ENCODE peak calls at places on chromosome 18, in nine cellular contexts. C, Q, O, D, V, R, K, N and E are unnamed samples.

GRCh38 chr18:24987933-24988840 is 363.8 kb downstream of the ZNF521 start:
- DNase-seq in C (no peak), Q (no peak), O (no peak), D (no peak), V (peak), R (no peak), K (no peak), N (no peak), E (no peak)

GRCh38 chr18:78741381-78742340 is 238.0 kb upstream of the SALL3 start:
- DNase-seq in C (no peak), Q (no peak), O (no peak), D (peak), V (no peak), R (no peak), K (no peak), N (no peak), E (no peak)

GRCh38 chr18:27996792-27997191 is 180.1 kb downstream of the CDH2 start:
- DNase-seq in C (no peak), Q (no peak), O (no peak), D (no peak), V (no peak), R (no peak), K (no peak), N (no peak), E (no peak)

GRCh38 chr18:36321636-36322407 is 24.3 kb downstream of the FHOD3 start:
- DNase-seq in C (peak), Q (no peak), O (no peak), D (no peak), V (no peak), R (no peak), K (no peak), N (no peak), E (no peak)

GRCh38 chr18:76456018-76456750 is 38.9 kb downstream of the ZNF516 start:
- DNase-seq in C (no peak), Q (no peak), O (no peak), D (no peak), V (no peak), R (no peak), K (peak), N (no peak), E (no peak)

GRCh38 chr18:68447286-68447685 is 267.6 kb downstream of the TMX3 start:
- DNase-seq in C (no peak), Q (no peak), O (no peak), D (no peak), V (no peak), R (no peak), K (no peak), N (no peak), E (no peak)

GRCh38 chr18:23354625-23355024 is 98.5 kb upstream of the RIOK3 start:
- DNase-seq in C (no peak), Q (no peak), O (no peak), D (no peak), V (no peak), R (no peak), K (no peak), N (no peak), E (no peak)

GRCh38 chr18:61765097-61765496 is 127.7 kb downstream of the RNF152 start:
- DNase-seq in C (no peak), Q (no peak), O (no peak), D (no peak), V (no peak), R (no peak), K (peak), N (no peak), E (peak)

GRCh38 chr18:34942975-34943374 is 98.2 kb upstream of the MAPRE2 start:
- DNase-seq in C (no peak), Q (peak), O (no peak), D (no peak), V (no peak), R (no peak), K (peak), N (no peak), E (no peak)

GRCh38 chr18:28607991-28608390 is 431.1 kb upstream of the CDH2 start:
- DNase-seq in C (no peak), Q (no peak), O (no peak), D (no peak), V (no peak), R (no peak), K (no peak), N (no peak), E (no peak)

GRCh38 chr18:23239350-23239692 is 104.0 kb downstream of the CABLES1 start:
- DNase-seq in C (no peak), Q (no peak), O (no peak), D (no peak), V (no peak), R (no peak), K (no peak), N (no peak), E (no peak)

GRCh38 chr18:68714356-68714706 is 577 bp downstream of the TMX3 start:
- DNase-seq in C (no peak), Q (peak), O (no peak), D (no peak), V (no peak), R (peak), K (peak), N (no peak), E (peak)

GRCh38 chr18:47187721-47188120 is 11.6 kb upstream of the IER3IP1 start:
- DNase-seq in C (no peak), Q (no peak), O (no peak), D (no peak), V (no peak), R (no peak), K (no peak), N (no peak), E (no peak)

GRCh38 chr18:76564636-76565237 is 69.7 kb upstream of the ZNF516 start:
- DNase-seq in C (peak), Q (no peak), O (no peak), D (no peak), V (no peak), R (no peak), K (no peak), N (no peak), E (no peak)

GRCh38 chr18:525066-525797 is 24.7 kb upstream of the COLEC12 start:
- DNase-seq in C (no peak), Q (no peak), O (no peak), D (no peak), V (no peak), R (no peak), K (no peak), N (no peak), E (no peak)

GRCh38 chr18:52435301-52435700 is 95.3 kb downstream of the DCC start:
- DNase-seq in C (no peak), Q (no peak), O (no peak), D (no peak), V (no peak), R (no peak), K (peak), N (no peak), E (no peak)

GRCh38 chr18:3810271-3810670 is 360.3 kb downstream of the TGIF1 start:
- DNase-seq in C (no peak), Q (no peak), O (no peak), D (no peak), V (no peak), R (no peak), K (no peak), N (no peak), E (no peak)

GRCh38 chr18:245282-245847 is 22.5 kb downstream of the THOC1 start:
- DNase-seq in C (no peak), Q (no peak), O (no peak), D (no peak), V (no peak), R (no peak), K (no peak), N (no peak), E (no peak)

GRCh38 chr18:56322403-56322802 is 316.0 kb downstream of the TXNL1 start:
- DNase-seq in C (no peak), Q (no peak), O (no peak), D (no peak), V (peak), R (no peak), K (peak), N (no peak), E (peak)

GRCh38 chr18:13893418-13893760 is 21.9 kb downstream of the MC2R start:
- DNase-seq in C (no peak), Q (no peak), O (no peak), D (no peak), V (no peak), R (no peak), K (no peak), N (no peak), E (no peak)

GRCh38 chr18:46466236-46467160 is 190.5 kb downstream of the LOXHD1 start:
- DNase-seq in C (no peak), Q (no peak), O (no peak), D (no peak), V (no peak), R (no peak), K (peak), N (no peak), E (no peak)

GRCh38 chr18:11981633-11982366 is 493 bp downstream of the IMPA2 start:
- DNase-seq in C (peak), Q (peak), O (no peak), D (no peak), V (peak), R (peak), K (peak), N (no peak), E (peak)

GRCh38 chr18:35949090-35949489 is 23.4 kb upstream of the RMP24 start:
- DNase-seq in C (peak), Q (no peak), O (no peak), D (no peak), V (no peak), R (no peak), K (no peak), N (no peak), E (no peak)

GRCh38 chr18:42268793-42269192 is 313.8 kb downstream of the PIK3C3 start:
- DNase-seq in C (no peak), Q (no peak), O (no peak), D (no peak), V (no peak), R (no peak), K (no peak), N (no peak), E (no peak)

GRCh38 chr18:42915240-42915791 is 200.2 kb downstream of the RIT2 start:
- DNase-seq in C (no peak), Q (no peak), O (no peak), D (no peak), V (no peak), R (no peak), K (peak), N (no peak), E (no peak)

GRCh38 chr18:2988041-2988794 is 24.7 kb downstream of the LPIN2 start:
- DNase-seq in C (no peak), Q (no peak), O (no peak), D (no peak), V (no peak), R (no peak), K (no peak), N (no peak), E (no peak)

GRCh38 chr18:10690376-10690775 is 164.5 kb downstream of the NAPG start:
- DNase-seq in C (no peak), Q (no peak), O (no peak), D (no peak), V (no peak), R (no peak), K (no peak), N (no peak), E (peak)

GRCh38 chr18:53909668-53910067 is 314.8 kb downstream of the MBD2 start:
- DNase-seq in C (no peak), Q (no peak), O (no peak), D (no peak), V (no peak), R (no peak), K (no peak), N (no peak), E (no peak)

GRCh38 chr18:48816554-48816953 is 134.2 kb downstream of the SMAD7 start:
- DNase-seq in C (no peak), Q (no peak), O (no peak), D (peak), V (no peak), R (no peak), K (no peak), N (peak), E (no peak)

GRCh38 chr18:3683483-3683882 is 233.5 kb downstream of the TGIF1 start:
- DNase-seq in C (no peak), Q (no peak), O (no peak), D (no peak), V (no peak), R (no peak), K (no peak), N (no peak), E (no peak)

GRCh38 chr18:48543228-48543627 is 4.4 kb downstream of the CTIF start:
- DNase-seq in C (no peak), Q (no peak), O (no peak), D (no peak), V (no peak), R (no peak), K (peak), N (no peak), E (no peak)

GRCh38 chr18:75116809-75117208 is 92.1 kb downstream of the PTGR3 start:
- DNase-seq in C (no peak), Q (no peak), O (no peak), D (no peak), V (no peak), R (no peak), K (no peak), N (no peak), E (no peak)

GRCh38 chr18:35122586-35123224 is 81.5 kb downstream of the MAPRE2 start:
- DNase-seq in C (no peak), Q (no peak), O (no peak), D (no peak), V (no peak), R (peak), K (peak), N (no peak), E (peak)

GRCh38 chr18:9474103-9474982 is 970 bp upstream of the RALBP1 start:
- DNase-seq in C (no peak), Q (peak), O (no peak), D (peak), V (no peak), R (no peak), K (peak), N (no peak), E (no peak)

GRCh38 chr18:62206593-62206992 is 19.5 kb downstream of the RELCH start:
- DNase-seq in C (no peak), Q (no peak), O (no peak), D (no peak), V (no peak), R (no peak), K (no peak), N (no peak), E (no peak)

GRCh38 chr18:39313992-39314391 is 1748.4 kb upstream of the CELF4 start:
- DNase-seq in C (no peak), Q (no peak), O (no peak), D (no peak), V (no peak), R (no peak), K (no peak), N (no peak), E (peak)

GRCh38 chr18:73826098-73826497 is 321.5 kb downstream of the FBXO15 start:
- DNase-seq in C (no peak), Q (no peak), O (no peak), D (no peak), V (no peak), R (no peak), K (no peak), N (no peak), E (no peak)

GRCh38 chr18:66601649-66602048 is 2.2 kb downstream of the CDH19 start:
- DNase-seq in C (no peak), Q (no peak), O (no peak), D (no peak), V (no peak), R (no peak), K (no peak), N (no peak), E (no peak)

GRCh38 chr18:66607632-66608031 is 3.7 kb upstream of the CDH19 start:
- DNase-seq in C (no peak), Q (no peak), O (no peak), D (no peak), V (no peak), R (no peak), K (no peak), N (no peak), E (no peak)

GRCh38 chr18:66599190-66599589 is 4.7 kb downstream of the CDH19 start:
- DNase-seq in C (no peak), Q (no peak), O (no peak), D (no peak), V (no peak), R (no peak), K (no peak), N (no peak), E (no peak)

GRCh38 chr18:66603941-66604627 is at the start of gene CDH19:
- DNase-seq in C (no peak), Q (no peak), O (no peak), D (no peak), V (no peak), R (no peak), K (no peak), N (no peak), E (no peak)
- TF ChIP-seq CTCF in C (no peak), Q (no peak), O (no peak), D (no peak), V (no peak), R (no peak), K (no peak), N (no peak), E (no peak)

DNA sequence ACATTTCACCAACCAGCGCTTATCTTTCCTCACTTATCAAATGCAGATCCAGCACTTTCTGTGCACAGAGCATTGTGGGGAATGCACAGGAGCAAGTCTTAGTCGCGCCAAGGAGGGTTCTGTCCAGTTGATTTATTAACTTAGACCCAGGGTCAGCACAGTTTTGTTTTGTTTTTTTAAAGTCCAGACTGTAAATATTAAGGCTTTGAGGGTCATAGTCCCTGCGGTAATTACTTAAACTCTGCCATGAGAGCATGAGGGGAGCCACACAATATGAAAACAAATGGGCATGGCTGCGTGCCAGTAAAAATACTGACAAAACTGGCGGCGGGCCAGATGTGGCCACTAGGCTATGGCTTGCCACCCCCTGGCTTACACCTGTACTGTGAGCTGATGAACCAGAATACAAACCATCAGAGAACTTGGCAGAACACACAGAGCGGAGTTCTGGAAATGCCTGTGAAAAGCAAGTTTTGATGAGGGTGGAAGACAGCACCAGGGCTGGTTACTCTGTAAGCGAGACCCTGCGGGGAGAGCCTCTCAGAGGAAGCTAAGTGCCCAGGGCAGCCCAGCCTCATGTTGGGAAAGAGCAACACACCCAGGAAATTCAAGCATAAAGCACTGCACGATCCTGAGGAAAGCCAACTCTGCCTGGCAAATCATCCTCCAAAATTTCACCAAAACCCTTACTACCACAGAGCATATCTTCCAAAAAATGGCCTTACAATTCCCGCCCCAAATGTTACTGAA is 43.6 kb downstream of the L3MBTL4 start:
- DNase-seq in C (peak), Q (peak), O (no peak), D (no peak), V (no peak), R (no peak), K (no peak), N (no peak), E (no peak)
- TF ChIP-seq CTCF in C (no peak), Q (no peak), O (no peak), D (no peak), V (no peak), R (no peak), K (no peak), N (no peak), E (no peak)

GRCh38 chr18:45398448-45398847 is 216.8 kb upstream of the SLC14A2 start:
- DNase-seq in C (no peak), Q (no peak), O (no peak), D (no peak), V (no peak), R (no peak), K (no peak), N (no peak), E (no peak)

GRCh38 chr18:45403341-45404049 is 211.8 kb upstream of the SLC14A2 start:
- DNase-seq in C (no peak), Q (no peak), O (no peak), D (no peak), V (no peak), R (no peak), K (no peak), N (no peak), E (no peak)

GRCh38 chr18:45399146-45399545 is 216.1 kb upstream of the SLC14A2 start:
- DNase-seq in C (no peak), Q (no peak), O (no peak), D (no peak), V (no peak), R (no peak), K (no peak), N (no peak), E (no peak)

GRCh38 chr18:45402485-45403056 is 212.7 kb upstream of the SLC14A2 start:
- DNase-seq in C (no peak), Q (peak), O (no peak), D (no peak), V (no peak), R (no peak), K (no peak), N (no peak), E (no peak)

GRCh38 chr18:45399643-45400042 is 215.6 kb upstream of the SLC14A2 start:
- DNase-seq in C (no peak), Q (no peak), O (no peak), D (no peak), V (peak), R (no peak), K (no peak), N (no peak), E (no peak)
- TF ChIP-seq CTCF in C (no peak), Q (no peak), O (no peak), D (no peak), V (no peak), R (no peak), K (no peak), N (no peak), E (no peak)

GRCh38 chr18:63518178-63519012 is 23.8 kb upstream of the SERPINB12 start:
- DNase-seq in C (peak), Q (peak), O (peak), D (no peak), V (no peak), R (peak), K (peak), N (no peak), E (peak)

GRCh38 chr18:63523660-63524059 is 18.5 kb upstream of the SERPINB12 start:
- DNase-seq in C (no peak), Q (no peak), O (no peak), D (no peak), V (no peak), R (no peak), K (no peak), N (no peak), E (no peak)

GRCh38 chr18:63515799-63516198 is 26.4 kb upstream of the SERPINB12 start:
- DNase-seq in C (no peak), Q (no peak), O (no peak), D (no peak), V (no peak), R (no peak), K (no peak), N (no peak), E (no peak)

GRCh38 chr18:63515279-63515678 is 26.9 kb upstream of the SERPINB12 start:
- DNase-seq in C (no peak), Q (no peak), O (no peak), D (no peak), V (no peak), R (no peak), K (peak), N (no peak), E (no peak)

DNA sequence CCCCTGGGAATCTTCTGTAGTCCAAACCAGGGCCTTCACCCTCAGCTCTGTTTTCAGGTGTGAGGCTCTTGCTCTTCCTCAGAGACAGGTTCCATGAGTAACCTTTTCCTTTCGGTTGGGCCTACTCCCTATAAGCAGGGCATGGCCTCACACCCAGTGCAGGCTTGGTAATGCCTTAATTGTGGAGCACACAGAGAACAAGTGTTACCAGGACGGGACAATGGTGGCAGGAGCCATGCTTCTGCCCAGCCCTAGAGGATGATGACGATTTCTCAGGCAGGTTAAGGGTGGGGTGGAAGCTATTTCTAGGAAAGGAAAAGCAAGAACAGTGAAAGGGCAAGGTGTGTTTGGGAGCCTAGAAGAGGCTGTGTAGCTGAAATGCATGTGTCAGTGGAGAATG is 22.1 kb upstream of the SERPINB12 start:
- DNase-seq in C (no peak), Q (no peak), O (no peak), D (no peak), V (no peak), R (no peak), K (no peak), N (no peak), E (no peak)
- TF ChIP-seq CTCF in C (no peak), Q (no peak), O (no peak), D (no peak), V (no peak), R (no peak), K (no peak), N (no peak), E (no peak)